ENCODE peak calls at places on chromosomes 3 and 15, in seven cellular contexts. B is transverse colon, Q is tibial nerve, E is fibroblast of lung, T is A549, M is IMR-90, W is tibial artery. F is an unnamed sample.

GRCh38 chr3:43257850-43258249 is 28.5 kb upstream of the SNRK start:
- DNase-seq in M (no peak), B (no peak), Q (no peak), W (no peak), T (no peak), E (no peak), F (no peak)

GRCh38 chr15:78079296-78080087 is 2.0 kb upstream of the TBC1D2B start:
- DNase-seq in B (peak), E (no peak), Q (no peak), M (no peak), W (peak), T (no peak), F (no peak)

GRCh38 chr3:33061782-33062181 is 35.2 kb downstream of the GLB1 start:
- DNase-seq in B (no peak), M (peak), E (peak), T (no peak), W (no peak), Q (no peak), F (no peak)

GRCh38 chr15:50907866-50908208 is 646 bp upstream of the AP4E1 start:
- DNase-seq in W (no peak), M (peak), T (peak), B (peak), E (peak), Q (no peak), F (no peak)

GRCh38 chr3:9422712-9423424 is 25.5 kb downstream of the SETD5 start:
- DNase-seq in Q (peak), T (peak), E (peak), B (peak), W (peak), M (peak), F (peak)

GRCh38 chr3:142355692-142356091 is 92.1 kb downstream of the XRN1 start:
- DNase-seq in T (no peak), M (no peak), Q (no peak), B (no peak), W (no peak), E (no peak), F (no peak)

GRCh38 chr3:21920431-21920830 is 169.4 kb upstream of the ZNF385D start:
- DNase-seq in B (no peak), T (no peak), E (peak), W (no peak), M (peak), Q (no peak), F (no peak)

GRCh38 chr3:191170097-191170496 is 28.9 kb upstream of the OSTN start:
- DNase-seq in W (no peak), E (no peak), M (no peak), B (no peak), Q (no peak), T (no peak), F (no peak)

GRCh38 chr3:47019201-47019600 is 39.7 kb downstream of the NBEAL2 start:
- DNase-seq in M (peak), W (no peak), T (no peak), B (no peak), E (no peak), Q (no peak), F (no peak)

DNA sequence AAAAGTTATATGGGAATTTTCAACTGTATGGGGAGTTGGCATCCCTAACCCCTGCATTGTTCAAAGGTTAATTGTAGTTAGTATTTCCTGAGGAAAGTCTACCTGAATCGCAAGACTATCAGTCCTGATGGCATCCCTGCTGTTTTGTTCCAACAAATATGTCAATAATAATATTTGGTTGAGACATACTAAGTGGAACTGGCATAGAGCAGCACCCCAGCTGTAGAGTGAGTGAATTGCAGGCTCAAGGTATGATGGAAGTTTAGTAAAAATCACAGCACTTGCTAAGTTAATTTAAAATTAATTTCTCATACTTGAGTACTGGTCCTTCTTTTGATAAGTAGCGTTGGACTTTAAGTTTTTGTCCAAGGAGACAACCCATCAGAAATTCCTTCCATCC is 18.0 kb upstream of the COMMD2 start:
- DNase-seq in E (no peak), M (no peak), T (no peak), W (no peak), B (no peak), Q (no peak), F (no peak)
- TF ChIP-seq CTCF in E (no peak), M (no peak), T (no peak), W (no peak), B (no peak), Q (no peak), F (no peak)

DNA sequence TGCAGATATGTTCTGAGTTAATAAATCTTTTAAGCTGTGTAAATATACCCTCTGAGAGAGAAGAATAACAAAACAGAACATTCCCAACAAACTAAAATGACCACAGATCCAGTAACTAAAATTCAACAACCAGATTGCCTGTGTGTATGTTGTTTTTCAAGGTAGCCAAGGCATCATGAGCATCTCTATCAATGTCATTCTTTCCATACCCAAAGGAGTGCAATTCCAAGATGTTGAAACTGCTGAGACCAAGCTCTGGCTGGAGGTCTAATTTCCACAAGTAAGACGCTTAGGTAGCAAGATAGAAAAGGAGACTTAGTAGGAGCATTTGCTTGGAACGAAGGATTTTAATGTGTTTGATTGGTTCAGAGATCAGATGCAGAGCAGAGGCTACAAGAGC is 276.3 kb downstream of the RBMS3 start:
- DNase-seq in W (no peak), T (no peak), B (no peak), Q (no peak), E (no peak), M (peak), F (no peak)
- H3K27ac ChIP-seq in W (no peak), T (no peak), B (no peak), Q (peak), E (no peak), M (peak), F (no peak)

GRCh38 chr3:62601238-62601856 is 228.0 kb upstream of the FEZF2 start:
- DNase-seq in M (peak), B (no peak), T (no peak), Q (no peak), W (no peak), E (peak), F (no peak)
- H3K4me3 ChIP-seq in M (no peak), B (no peak), T (no peak), Q (no peak), W (no peak), E (no peak), F (no peak)

GRCh38 chr15:44713006-44713966 is 2.0 kb downstream of the B2M start:
- DNase-seq in E (peak), B (no peak), W (no peak), M (peak), T (peak), Q (no peak), F (no peak)
- TF ChIP-seq CTCF in E (peak), B (peak), W (no peak), M (peak), T (peak), Q (peak), F (peak)

GRCh38 chr3:135981701-135982403 is 16.3 kb downstream of the PPP2R3A start:
- DNase-seq in W (no peak), T (no peak), Q (no peak), M (no peak), B (no peak), E (no peak), F (no peak)
- H3K27ac ChIP-seq in W (no peak), T (no peak), Q (no peak), M (no peak), B (peak), E (no peak), F (no peak)

GRCh38 chr3:41522620-41523019 is 323.3 kb downstream of the CTNNB1 start:
- DNase-seq in E (no peak), B (no peak), Q (no peak), W (no peak), M (no peak), T (no peak), F (no peak)
- H3K4me3 ChIP-seq in E (no peak), B (no peak), Q (no peak), W (no peak), M (no peak), T (no peak), F (no peak)

GRCh38 chr3:99009851-99010250 is 108.4 kb upstream of the DCBLD2 start:
- DNase-seq in T (no peak), W (no peak), B (no peak), Q (no peak), M (no peak), E (no peak), F (no peak)
- TF ChIP-seq CTCF in T (no peak), W (no peak), B (no peak), Q (no peak), M (no peak), E (no peak), F (no peak)

GRCh38 chr15:35060591-35060990 is 24.5 kb downstream of the NANOGP8 start:
- DNase-seq in M (no peak), T (no peak), E (peak), B (no peak), Q (no peak), W (no peak), F (no peak)

GRCh38 chr15:35062164-35063099 is 22.7 kb downstream of the NANOGP8 start:
- DNase-seq in M (peak), Q (no peak), T (no peak), B (no peak), E (peak), W (no peak), F (no peak)

GRCh38 chr15:35058534-35059054 is 26.5 kb downstream of the NANOGP8 start:
- DNase-seq in B (no peak), Q (no peak), E (no peak), M (no peak), W (no peak), T (no peak), F (no peak)

GRCh38 chr15:35066094-35066493 is 19.0 kb downstream of the NANOGP8 start:
- DNase-seq in E (no peak), M (no peak), W (no peak), T (no peak), Q (no peak), B (no peak), F (no peak)

DNA sequence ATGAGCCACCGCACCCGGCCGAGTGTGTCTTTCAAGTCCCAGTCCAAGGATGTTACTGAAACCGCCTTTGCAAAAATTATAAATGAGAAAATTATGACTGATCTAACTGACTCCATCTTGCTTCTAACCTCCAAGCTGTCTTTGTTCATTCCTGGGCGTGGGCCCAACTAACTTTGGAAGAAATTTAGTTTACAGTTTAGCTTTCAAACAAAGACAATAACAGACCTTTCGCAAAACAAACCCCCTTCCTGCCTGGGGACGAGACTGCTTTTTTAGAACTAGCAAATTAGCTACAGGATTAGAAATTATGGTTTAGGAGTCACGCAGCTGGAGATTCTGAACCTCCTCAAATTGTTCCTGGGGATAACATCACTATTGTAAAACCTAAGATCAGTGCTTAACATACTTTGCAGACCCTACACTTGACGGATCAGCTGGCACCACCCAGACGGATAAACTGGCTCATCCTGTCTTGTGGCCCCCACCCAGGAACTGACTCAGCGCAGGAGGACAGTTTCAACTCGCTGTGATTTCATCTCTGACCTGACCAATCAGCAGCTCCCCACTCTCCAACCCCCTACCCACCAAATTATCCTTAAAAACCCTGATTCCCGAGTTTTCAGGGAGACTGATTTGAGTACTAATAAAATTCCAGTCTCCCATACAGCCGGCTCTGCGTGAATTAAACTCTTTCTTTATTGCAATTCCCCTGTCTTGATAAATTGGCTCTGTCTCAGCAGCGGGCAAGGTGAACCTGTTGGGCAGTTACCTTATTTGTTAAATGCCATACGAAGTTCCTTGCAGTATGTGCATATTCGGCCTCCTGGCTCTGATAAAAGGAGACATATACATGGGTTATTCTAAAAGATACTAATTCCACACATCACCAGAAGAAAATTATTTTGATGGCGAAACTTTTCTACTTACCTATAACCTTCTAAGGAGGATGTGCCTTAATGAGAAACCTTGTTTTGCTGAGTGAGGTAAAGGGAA is 23.6 kb downstream of the NANOGP8 start:
- DNase-seq in B (no peak), T (no peak), M (no peak), E (peak), Q (no peak), W (no peak), F (no peak)
- H3K27ac ChIP-seq in B (no peak), T (no peak), M (no peak), E (no peak), Q (no peak), W (no peak), F (no peak)

GRCh38 chr3:115623414-115623868 is at the start of gene GAP43:
- DNase-seq in E (peak), Q (no peak), T (peak), M (peak), W (peak), B (no peak), F (peak)
- H3K4me3 ChIP-seq in E (peak), Q (peak), T (peak), M (peak), W (peak), B (no peak), F (peak)

GRCh38 chr3:50626406-50626805 is 9.5 kb downstream of the MAPKAPK3 start:
- DNase-seq in B (no peak), E (no peak), Q (no peak), T (no peak), W (no peak), M (no peak), F (no peak)

GRCh38 chr3:50625131-50625878 is 8.4 kb downstream of the MAPKAPK3 start:
- DNase-seq in W (no peak), M (no peak), B (no peak), Q (no peak), E (no peak), T (no peak), F (no peak)

GRCh38 chr3:50625879-50626182 is 8.9 kb downstream of the MAPKAPK3 start:
- DNase-seq in M (no peak), W (no peak), B (no peak), T (no peak), E (no peak), Q (no peak), F (no peak)

GRCh38 chr3:50628601-50629000 is 11.7 kb downstream of the MAPKAPK3 start:
- DNase-seq in B (no peak), T (no peak), E (no peak), Q (no peak), W (no peak), M (no peak), F (no peak)

GRCh38 chr3:50627407-50628051 is 10.6 kb downstream of the MAPKAPK3 start:
- DNase-seq in E (peak), W (no peak), M (peak), B (no peak), Q (no peak), T (peak), F (peak)
- TF ChIP-seq CTCF in E (peak), W (no peak), M (peak), B (no peak), Q (no peak), T (peak), F (peak)